ENCODE peak calls at places on chromosomes 6 and 20, in eight cellular contexts. V is vagina, X is uterus, S is lower leg skin, Q is heart left ventricle, B is IMR-90, J is stomach, L is spleen. I is an unnamed sample.
A peak's percentile ranks its signal among the peaks of the same experiment; 100 is the strongest.

GRCh38 chr6:155399062-155399746 is 56.4 kb downstream of the NOX3 start:
- DNase-seq in Q (no peak), B (no peak), J (no peak), S (no peak), V (no peak), X (no peak), L (no peak), I (no peak)

GRCh38 chr20:63698739-63699465 is 2.5 kb downstream of the TNFRSF6B start:
- DNase-seq in S (peak; percentile 92), Q (peak; percentile 61), L (peak; percentile 76), J (no peak), V (no peak), X (peak; percentile 66), B (peak; percentile 94), I (no peak)

GRCh38 chr6:25278914-25279747 is at the start of gene CARMIL1:
- DNase-seq in S (peak; percentile 95), L (peak; percentile 92), J (peak; percentile 92), V (no peak), X (peak; percentile 74), B (peak; percentile 52), Q (peak; percentile 82), I (peak; percentile 87)

GRCh38 chr20:32333988-32334885 is 23.9 kb upstream of the ASXL1 start:
- DNase-seq in Q (peak; percentile 78), V (no peak), L (peak; percentile 87), S (peak; percentile 89), J (peak; percentile 80), X (peak; percentile 25), B (no peak), I (peak; percentile 76)

GRCh38 chr6:130843575-130844320 is 16.5 kb downstream of the SMLR1 start:
- DNase-seq in B (peak; percentile 33), L (no peak), Q (no peak), V (no peak), X (no peak), S (no peak), J (no peak), I (no peak)

GRCh38 chr20:62945771-62946339 is 6.7 kb upstream of the SLC17A9 start:
- DNase-seq in Q (no peak), V (no peak), S (no peak), B (no peak), L (peak; percentile 64), X (no peak), J (no peak), I (no peak)

GRCh38 chr6:110656492-110656891 is 158.8 kb downstream of the CDK19 start:
- DNase-seq in X (no peak), B (no peak), V (no peak), S (no peak), L (no peak), J (peak; percentile 70), Q (no peak), I (peak; percentile 46)

GRCh38 chr6:155882527-155883333 is 427.1 kb upstream of the NOX3 start:
- DNase-seq in B (peak; percentile 21), S (no peak), X (no peak), Q (no peak), V (no peak), J (no peak), L (no peak), I (no peak)

GRCh38 chr6:79706527-79706926 is 75.4 kb downstream of the SH3BGRL2 start:
- DNase-seq in L (no peak), V (no peak), Q (no peak), J (no peak), X (no peak), S (no peak), B (no peak), I (no peak)

GRCh38 chr20:44247676-44248419 is 740 bp downstream of the GDAP1L1 start:
- DNase-seq in V (no peak), S (no peak), Q (peak; percentile 54), J (no peak), X (no peak), B (peak; percentile 15), L (no peak), I (peak; percentile 34)

GRCh38 chr20:62304331-62305148 is 1.7 kb downstream of the ADRM1 start:
- DNase-seq in J (no peak), V (no peak), X (no peak), S (no peak), Q (no peak), L (no peak), B (no peak), I (no peak)

GRCh38 chr6:111552999-111553398 is 52.7 kb downstream of the TRAF3IP2 start:
- DNase-seq in S (no peak), Q (no peak), V (no peak), X (no peak), L (no peak), B (no peak), J (peak; percentile 55), I (no peak)

GRCh38 chr20:62238569-62239277 is 402 bp downstream of the OSBPL2 start:
- DNase-seq in X (no peak), B (no peak), J (peak; percentile 41), Q (no peak), L (no peak), V (no peak), S (no peak), I (peak; percentile 31)

GRCh38 chr6:158646023-158646888 is 1.7 kb upstream of the DYNLT1 start:
- DNase-seq in Q (no peak), B (no peak), J (peak; percentile 24), V (no peak), L (no peak), X (no peak), S (peak; percentile 68), I (no peak)

GRCh38 chr6:45633272-45633908 is 255.7 kb upstream of the SUPT3H start:
- DNase-seq in S (no peak), B (no peak), X (no peak), L (no peak), V (no peak), J (no peak), Q (no peak), I (no peak)

GRCh38 chr6:16849280-16850210 is 88.3 kb upstream of the ATXN1 start:
- DNase-seq in Q (no peak), V (no peak), X (no peak), B (peak; percentile 79), L (no peak), S (no peak), J (no peak), I (no peak)

GRCh38 chr6:43246301-43247114 is 3.2 kb downstream of the TTBK1 start:
- DNase-seq in L (peak; percentile 82), X (no peak), B (no peak), Q (peak; percentile 82), V (no peak), S (no peak), J (peak; percentile 69), I (no peak)

GRCh38 chr6:116779569-116780164 is 14.1 kb upstream of the FAM162B start:
- DNase-seq in X (no peak), V (no peak), B (peak; percentile 36), J (no peak), Q (no peak), L (no peak), S (no peak), I (no peak)

GRCh38 chr6:120869397-120869796 is 464.9 kb downstream of the TBC1D32 start:
- DNase-seq in L (no peak), V (no peak), Q (no peak), B (no peak), S (no peak), J (no peak), X (no peak), I (no peak)

GRCh38 chr6:137494967-137495595 is 887 bp upstream of the OLIG3 start:
- DNase-seq in B (no peak), S (no peak), X (no peak), V (no peak), L (no peak), Q (no peak), J (no peak), I (no peak)
- H3K4me3 ChIP-seq in B (no peak overlapping the region), S (no peak overlapping the region), X (no peak overlapping the region), V (no peak overlapping the region), L (no peak overlapping the region), Q (no peak overlapping the region), J (no peak overlapping the region), I (no peak overlapping the region)

GRCh38 chr6:139117734-139118133 is 17.1 kb upstream of the HECA start:
- DNase-seq in B (no peak), Q (no peak), V (no peak), X (no peak), S (no peak), L (no peak), J (no peak), I (no peak)
- TF ChIP-seq CTCF in B (peak; percentile 8), Q (no peak), V (no peak), X (no peak), S (no peak), L (no peak), J (no peak), I (no peak)

GRCh38 chr6:169224716-169225115 is 28.9 kb downstream of the THBS2 start:
- DNase-seq in V (no peak), B (no peak), J (no peak), Q (no peak), S (no peak), L (no peak), X (no peak), I (no peak)
- TF ChIP-seq POLR2A in V (no peak), B (no peak), J (no peak), Q (no peak), S (no peak), L (no peak), X (no peak), I (no peak)

GRCh38 chr20:35650632-35651031 is 14.1 kb downstream of the CPNE1 start:
- DNase-seq in B (no peak), J (no peak), V (no peak), S (no peak), L (no peak), Q (no peak), X (no peak), I (no peak)
- H3K4me3 ChIP-seq in B (no peak overlapping the region), J (no peak overlapping the region), V (no peak overlapping the region), S (no peak overlapping the region), L (no peak overlapping the region), Q (no peak overlapping the region), X (no peak overlapping the region), I (no peak overlapping the region)

I was measured in testis.